ENCODE peak calls at places on chromosomes 12 and 14, in five cellular contexts. N is GM12892; H is activated naive CD4-positive, alpha-beta T cell treated with anti-CD3 and anti-CD28 coated beads for 36 hours; F is NCI-H460; O is amniotic stem cell. Q is an unnamed sample.

GRCh38 chr14:20441466-20441865 is 5.5 kb upstream of the KLHL33 start:
- DNase-seq in N (no peak), H (no peak), F (no peak), O (no peak), Q (no peak)

GRCh38 chr12:118212627-118213026 is 76.7 kb downstream of the PEBP1 start:
- DNase-seq in N (no peak), H (no peak), F (no peak), O (no peak), Q (no peak)

GRCh38 chr14:102293784-102294183 is 11.2 kb downstream of the MOK start:
- DNase-seq in N (no peak), H (no peak), F (no peak), O (no peak), Q (no peak)

GRCh38 chr12:113161415-113162016 is 12.0 kb downstream of the CFAP73 start:
- DNase-seq in N (peak; percentile 58), H (no peak), F (no peak), O (no peak), Q (no peak)

GRCh38 chr12:64625243-64626077 is 15.2 kb downstream of the RASSF3 start:
- DNase-seq in N (no peak), H (peak; percentile 62), F (no peak), O (peak; percentile 70), Q (peak; percentile 75)

GRCh38 chr12:29980304-29980703 is 196.6 kb upstream of the TMTC1 start:
- DNase-seq in N (no peak), H (no peak), F (no peak), O (no peak), Q (no peak)

GRCh38 chr12:110889361-110889760 is 31.0 kb downstream of the MYL2 start:
- DNase-seq in N (no peak), H (no peak), F (no peak), O (no peak), Q (no peak)

GRCh38 chr12:40281791-40282364 is 57.1 kb downstream of the LRRK2 start:
- DNase-seq in N (no peak), H (no peak), F (no peak), O (no peak), Q (no peak)

GRCh38 chr12:60070541-60070940 is 474.7 kb downstream of the SLC16A7 start:
- DNase-seq in N (no peak), H (no peak), F (no peak), O (no peak), Q (no peak)

GRCh38 chr12:85804663-85805062 is 31.5 kb downstream of the RASSF9 start:
- DNase-seq in N (no peak), H (no peak), F (no peak), O (no peak), Q (no peak)

Q was measured in left cardiac atrium.